ENCODE peak calls at places on chromosomes 3 and 15, in seven cellular contexts. G, I, D, Z, L, M and T are unnamed samples.

GRCh38 chr15:98983333-98983732 is 24.3 kb downstream of the PGPEP1L start:
- DNase-seq in G (peak), I (no peak), D (peak), Z (peak), L (no peak), M (no peak), T (peak)

GRCh38 chr3:32018723-32019564 is 37.4 kb downstream of the ZNF860 start:
- DNase-seq in G (peak), I (peak), D (peak), Z (peak), L (peak), M (peak), T (peak)

GRCh38 chr3:140440446-140440845 is 237.4 kb upstream of the TRIM42 start:
- DNase-seq in G (peak), I (no peak), D (peak), Z (peak), L (no peak), M (no peak), T (no peak)

GRCh38 chr3:129184396-129184656 is 630 bp upstream of the CNBP start:
- DNase-seq in G (no peak), I (no peak), D (peak), Z (no peak), L (peak), M (no peak), T (no peak)

GRCh38 chr3:102265720-102266119 is 169.1 kb upstream of the ZPLD1 start:
- DNase-seq in G (no peak), I (no peak), D (peak), Z (no peak), L (no peak), M (no peak), T (no peak)

GRCh38 chr3:43207628-43208085 is 78.7 kb upstream of the SNRK start:
- DNase-seq in G (no peak), I (no peak), D (no peak), Z (no peak), L (no peak), M (no peak), T (no peak)

GRCh38 chr15:69524296-69524695 is 71.7 kb downstream of the RPLP1 start:
- DNase-seq in G (no peak), I (peak), D (no peak), Z (no peak), L (no peak), M (no peak), T (no peak)

GRCh38 chr3:172869356-172869755 is 118.8 kb downstream of the ECT2 start:
- DNase-seq in G (peak), I (no peak), D (no peak), Z (peak), L (no peak), M (no peak), T (no peak)

GRCh38 chr3:25483456-25483855 is 55.4 kb downstream of the RARB start:
- DNase-seq in G (no peak), I (no peak), D (peak), Z (no peak), L (no peak), M (no peak), T (no peak)

GRCh38 chr3:143471705-143472104 is 352.1 kb downstream of the CHST2 start:
- DNase-seq in G (no peak), I (no peak), D (no peak), Z (no peak), L (no peak), M (no peak), T (no peak)

GRCh38 chr3:30516238-30516637 is 90.2 kb upstream of the TGFBR2 start:
- DNase-seq in G (peak), I (no peak), D (peak), Z (no peak), L (no peak), M (no peak), T (peak)

GRCh38 chr3:32759342-32759741 is 58.5 kb upstream of the TRIM71 start:
- DNase-seq in G (no peak), I (no peak), D (peak), Z (no peak), L (no peak), M (no peak), T (no peak)

DNA sequence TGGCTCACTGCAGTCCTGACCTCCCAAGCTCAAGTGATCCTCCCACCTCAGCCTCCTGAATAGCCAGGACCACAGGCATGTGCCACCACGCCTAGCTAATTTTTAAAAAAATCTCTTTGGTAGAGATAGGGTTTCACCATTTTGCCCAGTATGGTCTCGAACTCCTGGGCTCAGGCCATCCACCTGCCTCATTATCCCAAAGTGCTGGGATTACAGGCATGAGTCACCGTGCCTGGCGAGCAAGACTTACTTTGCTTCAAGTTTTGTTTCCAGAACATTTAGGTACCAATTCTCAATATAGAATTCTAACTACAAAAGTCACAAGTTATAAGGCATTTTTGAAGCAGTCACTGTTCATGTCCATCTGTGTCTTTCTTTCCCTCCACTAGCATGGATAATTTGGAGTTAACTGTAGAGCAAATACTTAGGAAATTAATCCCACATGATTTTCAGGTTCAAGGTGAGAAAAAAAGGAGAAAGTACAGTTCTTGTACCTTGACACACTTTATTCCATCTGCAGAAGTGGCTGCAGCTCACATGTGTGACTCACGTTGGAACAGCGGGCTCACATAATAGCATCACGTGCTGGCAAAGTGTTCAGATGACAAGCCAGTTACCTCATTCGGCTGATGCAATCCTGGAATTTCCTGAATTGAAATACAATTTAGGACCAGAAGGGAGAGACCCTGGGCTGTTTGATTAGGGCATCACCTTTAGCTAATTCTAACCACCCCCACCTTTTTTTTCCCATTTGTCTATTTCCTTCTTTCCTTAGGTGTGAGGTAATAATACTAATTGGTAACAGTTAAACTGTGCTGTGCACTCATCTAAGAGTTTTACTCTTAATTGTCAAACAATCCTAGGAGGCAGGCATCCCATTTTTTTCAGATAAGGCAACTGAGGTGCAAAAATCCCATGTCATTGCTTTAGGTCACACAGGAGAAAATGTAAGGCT is 46.9 kb upstream of the NEDD4 start:
- DNase-seq in G (peak), I (peak), D (peak), Z (peak), L (peak), M (peak), T (peak)
- H3K9ac ChIP-seq in G (no peak), I (no peak), D (no peak), Z (peak), L (peak), M (no peak), T (peak)

GRCh38 chr3:11721114-11721440 is 77.4 kb upstream of the VGLL4 start:
- DNase-seq in G (no peak), I (peak), D (no peak), Z (no peak), L (no peak), M (no peak), T (no peak)
- H3K9ac ChIP-seq in G (peak), I (no peak), D (no peak), Z (peak), L (no peak), M (no peak), T (no peak)

GRCh38 chr3:197006860-197007259 is 22.8 kb downstream of the MELTF start:
- DNase-seq in G (no peak), I (no peak), D (no peak), Z (no peak), L (no peak), M (no peak), T (no peak)

GRCh38 chr3:197008436-197009209 is 21.0 kb downstream of the MELTF start:
- DNase-seq in G (no peak), I (no peak), D (no peak), Z (no peak), L (no peak), M (no peak), T (no peak)

GRCh38 chr3:197007953-197008352 is 21.7 kb downstream of the MELTF start:
- DNase-seq in G (no peak), I (no peak), D (no peak), Z (no peak), L (no peak), M (no peak), T (no peak)

GRCh38 chr3:197007296-197007940 is 22.2 kb downstream of the MELTF start:
- DNase-seq in G (no peak), I (no peak), D (no peak), Z (no peak), L (no peak), M (no peak), T (no peak)

DNA sequence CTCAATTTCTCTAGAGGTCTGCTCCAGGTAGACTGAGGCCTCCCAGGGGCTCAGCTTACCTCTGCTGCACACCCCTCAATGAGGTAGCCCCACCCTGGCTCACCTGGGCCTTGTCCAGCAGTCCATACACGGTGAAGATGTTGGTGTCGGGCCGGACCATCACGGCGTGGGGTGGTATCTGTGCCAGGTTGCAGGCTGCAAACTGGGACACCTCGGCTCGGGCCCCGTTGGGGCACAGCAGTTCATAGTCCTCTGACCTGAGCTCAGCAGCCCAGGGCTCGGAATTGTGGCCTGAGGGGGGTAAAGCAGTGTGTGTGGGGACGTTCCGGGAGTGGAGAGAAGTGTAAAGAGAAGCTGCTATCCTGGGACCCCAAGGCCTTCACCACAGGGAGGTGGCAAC is 23.2 kb downstream of the MELTF start:
- DNase-seq in G (no peak), I (no peak), D (no peak), Z (no peak), L (no peak), M (no peak), T (no peak)
- H3K9ac ChIP-seq in G (no peak), I (no peak), D (no peak), Z (no peak), L (no peak), M (no peak), T (no peak)

GRCh38 chr15:35194296-35194695 is 109.2 kb upstream of the NANOGP8 start:
- DNase-seq in G (no peak), I (no peak), D (peak), Z (peak), L (no peak), M (no peak), T (peak)
- H3K9ac ChIP-seq in G (no peak), I (no peak), D (no peak), Z (no peak), L (no peak), M (no peak), T (no peak)

DNA sequence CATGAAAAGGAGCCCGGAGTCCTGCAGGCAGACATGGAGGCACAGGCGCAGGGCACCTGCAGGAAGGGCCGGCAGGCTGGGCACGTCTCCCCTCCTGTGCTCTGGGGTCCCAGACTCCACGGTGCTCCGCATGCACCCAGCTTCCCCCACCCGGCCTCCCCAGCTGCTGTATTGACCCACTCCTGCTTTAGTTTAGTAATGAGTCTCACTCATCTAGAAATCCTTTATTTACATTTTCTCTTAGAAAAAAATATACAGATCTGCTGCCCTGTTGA is 8.5 kb downstream of the MESP2 start:
- DNase-seq in G (no peak), I (no peak), D (no peak), Z (no peak), L (no peak), M (no peak), T (no peak)
- H3K9ac ChIP-seq in G (no peak), I (no peak), D (no peak), Z (no peak), L (no peak), M (no peak), T (no peak)